ENCODE peak calls at places on chromosomes 16 and 17, in seven cellular contexts. One of them, this sample, is unnamed.

GRCh38 chr17:32484041-32484461 is 2.7 kb upstream of the CDK5R1 start:
- DNase-seq in left lung: no peak
- DNase-seq in LHCN-M2: no peak
- DNase-seq in AG08396: no peak
- DNase-seq in activated CD8-positive, alpha-beta T cell treated with anti-CD3 and anti-CD28 coated beads for 36 hours: no peak
- DNase-seq in Peyer's patch: peak; percentile 45
- DNase-seq in substantia nigra: no peak
- DNase-seq in this sample: no peak

GRCh38 chr16:814974-815373 is 14.4 kb upstream of the GNG13 start:
- DNase-seq in substantia nigra: no peak
- DNase-seq in AG08396: peak; percentile 74
- DNase-seq in left lung: no peak
- DNase-seq in LHCN-M2: peak; percentile 96
- DNase-seq in Peyer's patch: no peak
- DNase-seq in activated CD8-positive, alpha-beta T cell treated with anti-CD3 and anti-CD28 coated beads for 36 hours: no peak
- DNase-seq in this sample: no peak

GRCh38 chr17:35448214-35448898 is at the start of gene SLFN13:
- DNase-seq in substantia nigra: no peak
- DNase-seq in AG08396: peak; percentile 31
- DNase-seq in left lung: peak; percentile 95
- DNase-seq in Peyer's patch: peak; percentile 93
- DNase-seq in activated CD8-positive, alpha-beta T cell treated with anti-CD3 and anti-CD28 coated beads for 36 hours: peak; percentile 99
- DNase-seq in LHCN-M2: peak; percentile 52
- DNase-seq in this sample: peak; percentile 4

GRCh38 chr17:3035256-3035967 is 28.0 kb downstream of the OR1D5 start:
- DNase-seq in LHCN-M2: no peak
- DNase-seq in activated CD8-positive, alpha-beta T cell treated with anti-CD3 and anti-CD28 coated beads for 36 hours: no peak
- DNase-seq in Peyer's patch: peak; percentile 34
- DNase-seq in AG08396: no peak
- DNase-seq in substantia nigra: no peak
- DNase-seq in left lung: peak; percentile 52
- DNase-seq in this sample: no peak

GRCh38 chr17:76752006-76752405 is 14.1 kb downstream of the MFSD11 start:
- DNase-seq in activated CD8-positive, alpha-beta T cell treated with anti-CD3 and anti-CD28 coated beads for 36 hours: no peak
- DNase-seq in substantia nigra: no peak
- DNase-seq in Peyer's patch: no peak
- DNase-seq in LHCN-M2: no peak
- DNase-seq in AG08396: no peak
- DNase-seq in left lung: no peak
- DNase-seq in this sample: no peak

GRCh38 chr17:58310511-58311428 is 17.8 kb downstream of the TSPOAP1 start:
- DNase-seq in left lung: no peak
- DNase-seq in AG08396: no peak
- DNase-seq in activated CD8-positive, alpha-beta T cell treated with anti-CD3 and anti-CD28 coated beads for 36 hours: no peak
- DNase-seq in Peyer's patch: peak; percentile 38
- DNase-seq in substantia nigra: no peak
- DNase-seq in LHCN-M2: no peak
- DNase-seq in this sample: no peak

GRCh38 chr17:70767102-70767701 is 597.9 kb downstream of the KCNJ2 start:
- DNase-seq in LHCN-M2: peak; percentile 42
- DNase-seq in activated CD8-positive, alpha-beta T cell treated with anti-CD3 and anti-CD28 coated beads for 36 hours: no peak
- DNase-seq in left lung: no peak
- DNase-seq in AG08396: peak; percentile 42
- DNase-seq in Peyer's patch: no peak
- DNase-seq in substantia nigra: no peak
- DNase-seq in this sample: peak; percentile 14

GRCh38 chr17:82297280-82297803 is 20.1 kb downstream of the CD7 start:
- DNase-seq in activated CD8-positive, alpha-beta T cell treated with anti-CD3 and anti-CD28 coated beads for 36 hours: peak; percentile 95
- DNase-seq in AG08396: no peak
- DNase-seq in substantia nigra: no peak
- DNase-seq in left lung: peak; percentile 94
- DNase-seq in LHCN-M2: peak; percentile 97
- DNase-seq in Peyer's patch: peak; percentile 98
- DNase-seq in this sample: peak; percentile 94

GRCh38 chr16:66375451-66375850 is 9.0 kb downstream of the CDH5 start:
- DNase-seq in activated CD8-positive, alpha-beta T cell treated with anti-CD3 and anti-CD28 coated beads for 36 hours: no peak
- DNase-seq in LHCN-M2: no peak
- DNase-seq in substantia nigra: no peak
- DNase-seq in Peyer's patch: no peak
- DNase-seq in left lung: no peak
- DNase-seq in AG08396: no peak
- DNase-seq in this sample: no peak

GRCh38 chr16:85689285-85689949 is 663 bp upstream of the GINS2 start:
- DNase-seq in activated CD8-positive, alpha-beta T cell treated with anti-CD3 and anti-CD28 coated beads for 36 hours: no peak
- DNase-seq in left lung: no peak
- DNase-seq in substantia nigra: no peak
- DNase-seq in Peyer's patch: no peak
- DNase-seq in LHCN-M2: no peak
- DNase-seq in AG08396: no peak
- DNase-seq in this sample: no peak

GRCh38 chr17:61511480-61512182 is 59.4 kb downstream of the TBX4 start:
- DNase-seq in Peyer's patch: no peak
- DNase-seq in LHCN-M2: no peak
- DNase-seq in AG08396: no peak
- DNase-seq in left lung: no peak
- DNase-seq in substantia nigra: no peak
- DNase-seq in activated CD8-positive, alpha-beta T cell treated with anti-CD3 and anti-CD28 coated beads for 36 hours: no peak
- DNase-seq in this sample: no peak

GRCh38 chr16:27401768-27402568 is at the start of gene IL21R:
- DNase-seq in activated CD8-positive, alpha-beta T cell treated with anti-CD3 and anti-CD28 coated beads for 36 hours: peak; percentile 95
- DNase-seq in Peyer's patch: peak; percentile 91
- DNase-seq in LHCN-M2: peak; percentile 97
- DNase-seq in left lung: peak; percentile 91
- DNase-seq in substantia nigra: peak; percentile 5
- DNase-seq in AG08396: peak; percentile 74
- DNase-seq in this sample: no peak

GRCh38 chr16:50740747-50741146 is 1.1 kb upstream of the CYLD start:
- DNase-seq in substantia nigra: no peak
- DNase-seq in LHCN-M2: no peak
- DNase-seq in Peyer's patch: no peak
- DNase-seq in AG08396: no peak
- DNase-seq in activated CD8-positive, alpha-beta T cell treated with anti-CD3 and anti-CD28 coated beads for 36 hours: no peak
- DNase-seq in left lung: no peak
- DNase-seq in this sample: no peak

GRCh38 chr16:76583466-76583865 is 306.3 kb downstream of the CNTNAP4 start:
- DNase-seq in AG08396: no peak
- DNase-seq in LHCN-M2: peak; percentile 1
- DNase-seq in substantia nigra: no peak
- DNase-seq in left lung: no peak
- DNase-seq in Peyer's patch: no peak
- DNase-seq in activated CD8-positive, alpha-beta T cell treated with anti-CD3 and anti-CD28 coated beads for 36 hours: no peak
- DNase-seq in this sample: no peak

GRCh38 chr17:6544770-6545169 is 11.6 kb downstream of the PITPNM3 start:
- DNase-seq in substantia nigra: no peak
- DNase-seq in LHCN-M2: no peak
- DNase-seq in AG08396: no peak
- DNase-seq in left lung: no peak
- DNase-seq in Peyer's patch: no peak
- DNase-seq in activated CD8-positive, alpha-beta T cell treated with anti-CD3 and anti-CD28 coated beads for 36 hours: no peak
- DNase-seq in this sample: no peak

GRCh38 chr16:27984121-27984520 is 79.4 kb downstream of the GSG1L start:
- DNase-seq in AG08396: no peak
- DNase-seq in activated CD8-positive, alpha-beta T cell treated with anti-CD3 and anti-CD28 coated beads for 36 hours: no peak
- DNase-seq in left lung: no peak
- DNase-seq in substantia nigra: no peak
- DNase-seq in LHCN-M2: no peak
- DNase-seq in Peyer's patch: peak; percentile 2
- DNase-seq in this sample: no peak

GRCh38 chr17:22300177-22300576 is 607.9 kb downstream of the KCNJ18 start:
- DNase-seq in substantia nigra: no peak
- DNase-seq in activated CD8-positive, alpha-beta T cell treated with anti-CD3 and anti-CD28 coated beads for 36 hours: no peak
- DNase-seq in Peyer's patch: no peak
- DNase-seq in left lung: no peak
- DNase-seq in AG08396: no peak
- DNase-seq in LHCN-M2: no peak
- DNase-seq in this sample: no peak

GRCh38 chr16:9534759-9535158 is 443.3 kb downstream of the HAPSTR1 start:
- DNase-seq in left lung: no peak
- DNase-seq in Peyer's patch: no peak
- DNase-seq in LHCN-M2: no peak
- DNase-seq in AG08396: no peak
- DNase-seq in activated CD8-positive, alpha-beta T cell treated with anti-CD3 and anti-CD28 coated beads for 36 hours: no peak
- DNase-seq in substantia nigra: no peak
- DNase-seq in this sample: no peak

GRCh38 chr16:84836234-84836647 is 16.5 kb downstream of the CRISPLD2 start:
- DNase-seq in substantia nigra: no peak
- DNase-seq in LHCN-M2: peak; percentile 98
- DNase-seq in AG08396: peak; percentile 98
- DNase-seq in activated CD8-positive, alpha-beta T cell treated with anti-CD3 and anti-CD28 coated beads for 36 hours: no peak
- DNase-seq in left lung: peak; percentile 75
- DNase-seq in Peyer's patch: peak; percentile 71
- DNase-seq in this sample: peak; percentile 100

GRCh38 chr16:86809458-86809955 is 231.2 kb downstream of the FOXL1 start:
- DNase-seq in AG08396: peak; percentile 68
- DNase-seq in substantia nigra: no peak
- DNase-seq in activated CD8-positive, alpha-beta T cell treated with anti-CD3 and anti-CD28 coated beads for 36 hours: no peak
- DNase-seq in left lung: no peak
- DNase-seq in LHCN-M2: peak; percentile 93
- DNase-seq in Peyer's patch: no peak
- DNase-seq in this sample: peak; percentile 31

GRCh38 chr17:56593073-56593740 is at the start of gene NOG:
- DNase-seq in LHCN-M2: peak; percentile 89
- DNase-seq in left lung: peak; percentile 82
- DNase-seq in AG08396: peak; percentile 78
- DNase-seq in substantia nigra: peak; percentile 32
- DNase-seq in Peyer's patch: no peak
- DNase-seq in activated CD8-positive, alpha-beta T cell treated with anti-CD3 and anti-CD28 coated beads for 36 hours: peak; percentile 63
- DNase-seq in this sample: peak; percentile 39

This sample was measured in fibroblast of gingiva.